ENCODE peak calls at places on chromosomes 6 and 20, in seven cellular contexts. F is AG09309, B is GM06990, H is upper lobe of right lung, A is esophagus squamous epithelium, I is hepatocyte, J is transverse colon. O is an unnamed sample.

GRCh38 chr20:47764154-47764734 is 21.0 kb downstream of the SULF2 start:
- DNase-seq in H (no peak), J (no peak), F (no peak), A (no peak), I (no peak), B (no peak), O (no peak)

GRCh38 chr20:57351042-57351783 is at the start of gene RAE1:
- DNase-seq in F (peak; percentile 70), B (peak; percentile 87), J (peak; percentile 94), A (peak; percentile 15), H (peak; percentile 95), I (peak; percentile 97), O (peak; percentile 89)

GRCh38 chr6:17472653-17473183 is 79.3 kb downstream of the CAP2 start:
- DNase-seq in A (no peak), J (no peak), B (no peak), F (no peak), H (no peak), I (peak; percentile 41), O (no peak)

GRCh38 chr6:82882363-82883033 is 183.1 kb downstream of the UBE3D start:
- DNase-seq in H (no peak), F (no peak), A (no peak), J (no peak), B (no peak), I (no peak), O (no peak)

GRCh38 chr6:150681992-150682391 is 82.3 kb downstream of the PLEKHG1 start:
- DNase-seq in B (no peak), A (no peak), F (no peak), I (no peak), H (no peak), J (no peak), O (no peak)

GRCh38 chr20:25223179-25223661 is 24.7 kb upstream of the PYGB start:
- DNase-seq in I (peak; percentile 84), B (no peak), F (peak; percentile 52), A (no peak), H (no peak), J (peak; percentile 71), O (no peak)

GRCh38 chr6:17233531-17233930 is 47.6 kb upstream of the RBM24 start:
- DNase-seq in I (no peak), H (no peak), J (no peak), F (no peak), B (no peak), A (no peak), O (no peak)

GRCh38 chr6:117908246-117909107 is 1.4 kb downstream of the SLC35F1 start:
- DNase-seq in H (no peak), A (no peak), B (no peak), F (no peak), J (no peak), I (peak; percentile 29), O (no peak)

GRCh38 chr6:119830494-119831295 is 481.1 kb upstream of the MAN1A1 start:
- DNase-seq in I (no peak), J (no peak), B (no peak), F (no peak), H (no peak), A (no peak), O (no peak)

GRCh38 chr6:16205377-16206144 is 32.8 kb upstream of the GMPR start:
- DNase-seq in J (no peak), I (peak; percentile 38), A (no peak), H (no peak), B (peak; percentile 81), F (peak; percentile 92), O (no peak)

GRCh38 chr6:152309648-152310047 is 327.5 kb downstream of the SYNE1 start:
- DNase-seq in J (peak; percentile 25), I (no peak), A (no peak), F (no peak), B (no peak), H (no peak), O (no peak)

GRCh38 chr6:142695016-142695415 is 250.0 kb downstream of the HIVEP2 start:
- DNase-seq in A (no peak), J (no peak), F (no peak), H (no peak), I (no peak), B (no peak), O (no peak)

GRCh38 chr6:96194675-96195074 is 178.9 kb downstream of the FUT9 start:
- DNase-seq in I (no peak), B (no peak), F (no peak), H (no peak), J (no peak), A (no peak), O (no peak)

GRCh38 chr6:101397199-101397598 is 3.7 kb downstream of the GRIK2 start:
- DNase-seq in J (no peak), A (no peak), H (no peak), B (no peak), I (no peak), F (no peak), O (no peak)

GRCh38 chr20:8602389-8603116 is 466.3 kb upstream of the PLCB4 start:
- DNase-seq in F (no peak), A (no peak), B (peak; percentile 36), I (no peak), J (no peak), H (no peak), O (no peak)

GRCh38 chr20:51160011-51160410 is 137.1 kb upstream of the KCNG1 start:
- DNase-seq in H (no peak), B (no peak), I (no peak), A (no peak), J (no peak), F (no peak), O (no peak)

GRCh38 chr6:107489636-107490567 is at the start of gene SOBP:
- DNase-seq in J (peak; percentile 33), H (peak; percentile 77), B (peak; percentile 65), I (peak; percentile 78), F (no peak), A (no peak), O (peak; percentile 80)

GRCh38 chr20:47761478-47762047 is 23.7 kb downstream of the SULF2 start:
- DNase-seq in B (no peak), F (no peak), J (no peak), A (no peak), H (no peak), I (no peak), O (no peak)

GRCh38 chr6:141498980-141499379 is 633.7 kb upstream of the GJE1 start:
- DNase-seq in B (no peak), F (no peak), A (no peak), H (no peak), I (no peak), J (no peak), O (no peak)

GRCh38 chr20:12723811-12724210 is 285.0 kb upstream of the SPTLC3 start:
- DNase-seq in J (no peak), F (no peak), H (no peak), B (no peak), I (no peak), A (no peak), O (no peak)

GRCh38 chr6:43948527-43949450 is 178.5 kb downstream of the MRPL14 start:
- DNase-seq in F (peak; percentile 38), B (no peak), H (no peak), J (no peak), A (no peak), I (no peak), O (no peak)

GRCh38 chr6:93721386-93722048 is 302.2 kb upstream of the EPHA7 start:
- DNase-seq in F (no peak), I (peak; percentile 37), A (no peak), J (no peak), H (no peak), B (no peak), O (no peak)

GRCh38 chr6:136036601-136037000 is 185.1 kb downstream of the PDE7B start:
- DNase-seq in J (no peak), F (no peak), H (no peak), B (no peak), A (no peak), I (no peak), O (no peak)
- TF ChIP-seq CTCF in J (no peak), F (no peak), H (no peak), B (no peak), A (no peak), I (no peak), O (no peak)

GRCh38 chr20:44646641-44647274 is 4.7 kb downstream of the ADA start:
- DNase-seq in A (no peak), J (peak; percentile 36), F (no peak), H (no peak), B (peak; percentile 76), I (no peak), O (no peak)
- H3K4me3 ChIP-seq in A (no peak overlapping the region), J (no peak overlapping the region), F (no peak overlapping the region), H (no peak overlapping the region), B (peak overlapping the region; percentile 25), I (no peak overlapping the region), O (no peak overlapping the region)

GRCh38 chr6:34858681-34859080 is 29.2 kb downstream of the TAF11 start:
- DNase-seq in F (no peak), A (no peak), J (no peak), H (no peak), B (no peak), I (no peak), O (no peak)
- TF ChIP-seq CTCF in F (peak; percentile 8), A (no peak), J (no peak), H (no peak), B (no peak), I (no peak), O (no peak)

GRCh38 chr6:32664827-32665362 is 1.6 kb downstream of the HLA-DQB1 start:
- DNase-seq in H (peak; percentile 83), A (no peak), B (peak; percentile 87), J (peak; percentile 40), F (no peak), I (no peak), O (peak; percentile 30)

GRCh38 chr6:32668226-32668747 is 1.8 kb upstream of the HLA-DQB1 start:
- DNase-seq in H (peak; percentile 47), F (no peak), J (peak; percentile 26), B (peak; percentile 73), I (peak; percentile 83), A (no peak), O (no peak)

GRCh38 chr6:32664354-32664753 is 2.1 kb downstream of the HLA-DQB1 start:
- DNase-seq in J (no peak), F (no peak), A (no peak), H (no peak), B (peak; percentile 56), I (no peak), O (no peak)

GRCh38 chr6:32665621-32666140 is 776 bp downstream of the HLA-DQB1 start:
- DNase-seq in I (no peak), J (no peak), H (no peak), B (no peak), A (no peak), F (no peak), O (no peak)

DNA sequence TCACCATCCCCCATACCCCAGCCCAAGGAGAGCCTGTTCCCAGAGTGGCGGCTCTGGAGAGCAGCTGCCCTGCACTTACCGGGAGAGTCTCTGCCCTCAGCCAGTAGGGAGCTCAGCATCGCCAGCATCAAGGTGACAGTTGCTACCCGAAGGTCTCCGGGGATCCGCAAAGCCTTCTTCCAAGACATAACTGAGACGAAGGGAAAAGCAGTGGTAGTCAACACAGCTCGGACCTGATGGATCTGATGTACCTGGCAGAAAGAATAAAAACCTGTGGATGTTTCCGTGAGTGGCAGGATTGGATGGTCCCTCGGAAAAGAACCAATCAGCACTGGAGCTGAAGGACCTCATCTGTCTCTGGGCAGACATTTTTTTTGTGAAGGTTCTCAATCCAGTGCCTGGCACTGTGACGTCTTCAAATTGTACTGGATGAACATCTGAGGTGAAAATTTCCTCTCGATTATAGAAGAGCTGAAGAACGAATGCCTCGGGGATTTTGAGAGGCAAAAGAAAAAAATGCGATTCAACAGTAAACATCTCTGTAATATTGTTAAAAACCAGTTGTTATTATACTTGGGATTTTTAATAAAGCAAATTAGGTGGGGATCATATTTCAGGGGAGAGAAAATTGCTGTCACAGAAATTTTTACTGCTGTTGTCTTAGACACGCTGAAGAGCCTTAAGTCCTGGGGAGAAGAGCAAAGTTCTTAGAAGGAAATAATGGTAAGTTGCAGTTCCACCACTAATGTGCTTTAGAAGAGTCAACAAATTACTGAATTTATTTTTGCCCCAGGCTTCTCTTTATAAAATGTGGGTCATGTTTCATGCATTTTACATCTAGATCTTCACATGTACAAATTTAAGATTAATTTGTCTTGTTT is at the start of gene HLA-DQB1:
- DNase-seq in I (peak; percentile 74), A (no peak), F (no peak), B (peak; percentile 82), H (no peak), J (no peak), O (no peak)
- H3K4me3 ChIP-seq in I (no peak within 1 kb of the TSS), A (no peak within 1 kb of the TSS), F (no peak within 1 kb of the TSS), B (peak within 1 kb of the TSS; percentile 81), H (no peak within 1 kb of the TSS), J (no peak within 1 kb of the TSS), O (no peak within 1 kb of the TSS)

O was measured in left ventricle myocardium inferior.